ENCODE peak calls at places on chromosomes 11 and 22, in five cellular contexts. One of them, this sample, is unnamed.

GRCh38 chr11:122045181-122045586 is 70.8 kb downstream of the BLID start:
- DNase-seq in NCI-H748 treated with DMSO at 0.1 percent for 48 hours: no peak
- DNase-seq in activated T-cell treated with anti-CD3 and anti-CD28 coated beads for 1 hour: no peak
- DNase-seq in kidney tubule cell: peak; percentile 89
- DNase-seq in lower leg skin: no peak
- DNase-seq in this sample: no peak

GRCh38 chr11:1652026-1652425 is 22.5 kb downstream of the KRTAP5-5 start:
- DNase-seq in NCI-H748 treated with DMSO at 0.1 percent for 48 hours: no peak
- DNase-seq in activated T-cell treated with anti-CD3 and anti-CD28 coated beads for 1 hour: no peak
- DNase-seq in kidney tubule cell: no peak
- DNase-seq in lower leg skin: peak; percentile 80
- DNase-seq in this sample: no peak

GRCh38 chr11:128297111-128297651 is 290.2 kb downstream of the ETS1 start:
- DNase-seq in NCI-H748 treated with DMSO at 0.1 percent for 48 hours: peak; percentile 99
- DNase-seq in activated T-cell treated with anti-CD3 and anti-CD28 coated beads for 1 hour: no peak
- DNase-seq in kidney tubule cell: no peak
- DNase-seq in lower leg skin: no peak
- DNase-seq in this sample: no peak

GRCh38 chr22:49229483-49230193 is 598.0 kb downstream of the BRD1 start:
- DNase-seq in NCI-H748 treated with DMSO at 0.1 percent for 48 hours: no peak
- DNase-seq in activated T-cell treated with anti-CD3 and anti-CD28 coated beads for 1 hour: no peak
- DNase-seq in kidney tubule cell: no peak
- DNase-seq in lower leg skin: no peak
- DNase-seq in this sample: no peak

GRCh38 chr11:118098996-118099837 is 12.5 kb upstream of the SMIM35 start:
- DNase-seq in NCI-H748 treated with DMSO at 0.1 percent for 48 hours: no peak
- DNase-seq in activated T-cell treated with anti-CD3 and anti-CD28 coated beads for 1 hour: no peak
- DNase-seq in kidney tubule cell: no peak
- DNase-seq in lower leg skin: no peak
- DNase-seq in this sample: no peak

GRCh38 chr22:40635008-40635939 is 1.2 kb downstream of the MRTFA start:
- DNase-seq in NCI-H748 treated with DMSO at 0.1 percent for 48 hours: no peak
- DNase-seq in activated T-cell treated with anti-CD3 and anti-CD28 coated beads for 1 hour: no peak
- DNase-seq in kidney tubule cell: peak; percentile 22
- DNase-seq in lower leg skin: peak; percentile 90
- DNase-seq in this sample: peak; percentile 63

GRCh38 chr22:25410849-25411248 is 153.6 kb upstream of the GRK3 start:
- DNase-seq in NCI-H748 treated with DMSO at 0.1 percent for 48 hours: no peak
- DNase-seq in activated T-cell treated with anti-CD3 and anti-CD28 coated beads for 1 hour: no peak
- DNase-seq in kidney tubule cell: no peak
- DNase-seq in lower leg skin: no peak
- DNase-seq in this sample: no peak

GRCh38 chr11:12440565-12440964 is 63.2 kb downstream of the PARVA start:
- DNase-seq in NCI-H748 treated with DMSO at 0.1 percent for 48 hours: no peak
- DNase-seq in activated T-cell treated with anti-CD3 and anti-CD28 coated beads for 1 hour: no peak
- DNase-seq in kidney tubule cell: no peak
- DNase-seq in lower leg skin: no peak
- DNase-seq in this sample: no peak

GRCh38 chr11:41659990-41660389 is 200.5 kb upstream of the LRRC4C start:
- DNase-seq in NCI-H748 treated with DMSO at 0.1 percent for 48 hours: no peak
- DNase-seq in activated T-cell treated with anti-CD3 and anti-CD28 coated beads for 1 hour: no peak
- DNase-seq in kidney tubule cell: no peak
- DNase-seq in lower leg skin: no peak
- DNase-seq in this sample: no peak

GRCh38 chr11:3989251-3989650 is 105.3 kb upstream of the RRM1 start:
- DNase-seq in NCI-H748 treated with DMSO at 0.1 percent for 48 hours: no peak
- DNase-seq in activated T-cell treated with anti-CD3 and anti-CD28 coated beads for 1 hour: no peak
- DNase-seq in kidney tubule cell: no peak
- DNase-seq in lower leg skin: no peak
- DNase-seq in this sample: no peak

GRCh38 chr11:112885744-112886706 is 75.2 kb upstream of the NCAM1 start:
- DNase-seq in NCI-H748 treated with DMSO at 0.1 percent for 48 hours: no peak
- DNase-seq in activated T-cell treated with anti-CD3 and anti-CD28 coated beads for 1 hour: no peak
- DNase-seq in kidney tubule cell: peak; percentile 7
- DNase-seq in lower leg skin: no peak
- DNase-seq in this sample: no peak

GRCh38 chr11:65213322-65214211 is 31.8 kb downstream of the CAPN1 start:
- DNase-seq in NCI-H748 treated with DMSO at 0.1 percent for 48 hours: no peak
- DNase-seq in activated T-cell treated with anti-CD3 and anti-CD28 coated beads for 1 hour: no peak
- DNase-seq in kidney tubule cell: peak; percentile 20
- DNase-seq in lower leg skin: peak; percentile 83
- DNase-seq in this sample: no peak

This sample was measured in left ventricle myocardium inferior.